ENCODE peak calls at places on chromosomes 1 and 21, in four cellular contexts. Z is neural progenitor cell, B is fibroblast of lung, Y is pancreas. I is an unnamed sample. For H3K4me1 and H3K36me3, the result is how much of the 10 kb centered on the place peaks cover.

GRCh38 chr1:116159177-116159576 is 48.0 kb downstream of the MAB21L3 start:
- DNase-seq in Z (no peak), B (no peak), Y (no peak), I (no peak)

GRCh38 chr1:41855713-41856112 is 63.0 kb downstream of the HIVEP3 start:
- DNase-seq in Z (no peak), B (no peak), Y (no peak), I (no peak)

GRCh38 chr21:42545745-42546144 is 32.1 kb downstream of the SLC37A1 start:
- DNase-seq in Z (no peak), B (no peak), Y (no peak), I (no peak)

GRCh38 chr1:40162791-40163441 is 1.7 kb downstream of the RLF start:
- DNase-seq in Z (no peak), B (peak), Y (no peak), I (no peak)

GRCh38 chr21:41482980-41483379 is 25.0 kb downstream of the TMPRSS2 start:
- DNase-seq in Z (no peak), B (no peak), Y (no peak), I (no peak)

GRCh38 chr1:42454409-42454808 is 1.4 kb downstream of the ZMYND12 start:
- DNase-seq in Z (no peak), B (no peak), Y (no peak), I (no peak)

GRCh38 chr1:97791251-97791650 is 129.6 kb downstream of the DPYD start:
- DNase-seq in Z (no peak), B (no peak), Y (no peak), I (no peak)

GRCh38 chr1:94989911-94990463 is 63.1 kb upstream of the CNN3 start:
- DNase-seq in Z (no peak), B (no peak), Y (no peak), I (no peak)

GRCh38 chr1:248924696-248925532 is 18.9 kb downstream of the PGBD2 start:
- DNase-seq in Z (peak), B (peak), Y (peak), I (peak)

GRCh38 chr21:42190492-42190875 is 28.5 kb upstream of the ABCG1 start:
- DNase-seq in Z (no peak), B (no peak), Y (no peak), I (no peak)

GRCh38 chr1:167186198-167186750 is 34.4 kb upstream of the POU2F1 start:
- DNase-seq in Z (no peak), B (no peak), Y (no peak), I (no peak)

GRCh38 chr1:204461331-204462228 is 33.0 kb downstream of the PIK3C2B start:
- DNase-seq in Z (no peak), B (no peak), Y (no peak), I (no peak)

GRCh38 chr21:36100971-36101641 is 31.3 kb downstream of the CBR1 start:
- DNase-seq in Z (no peak), B (no peak), Y (no peak), I (no peak)

GRCh38 chr1:192538407-192539311 is 36.9 kb upstream of the RGS1 start:
- DNase-seq in Z (no peak), B (peak), Y (no peak), I (no peak)

GRCh38 chr1:192700834-192701271 is 64.9 kb downstream of the RGS13 start:
- DNase-seq in Z (no peak), B (peak), Y (no peak), I (peak)

DNA sequence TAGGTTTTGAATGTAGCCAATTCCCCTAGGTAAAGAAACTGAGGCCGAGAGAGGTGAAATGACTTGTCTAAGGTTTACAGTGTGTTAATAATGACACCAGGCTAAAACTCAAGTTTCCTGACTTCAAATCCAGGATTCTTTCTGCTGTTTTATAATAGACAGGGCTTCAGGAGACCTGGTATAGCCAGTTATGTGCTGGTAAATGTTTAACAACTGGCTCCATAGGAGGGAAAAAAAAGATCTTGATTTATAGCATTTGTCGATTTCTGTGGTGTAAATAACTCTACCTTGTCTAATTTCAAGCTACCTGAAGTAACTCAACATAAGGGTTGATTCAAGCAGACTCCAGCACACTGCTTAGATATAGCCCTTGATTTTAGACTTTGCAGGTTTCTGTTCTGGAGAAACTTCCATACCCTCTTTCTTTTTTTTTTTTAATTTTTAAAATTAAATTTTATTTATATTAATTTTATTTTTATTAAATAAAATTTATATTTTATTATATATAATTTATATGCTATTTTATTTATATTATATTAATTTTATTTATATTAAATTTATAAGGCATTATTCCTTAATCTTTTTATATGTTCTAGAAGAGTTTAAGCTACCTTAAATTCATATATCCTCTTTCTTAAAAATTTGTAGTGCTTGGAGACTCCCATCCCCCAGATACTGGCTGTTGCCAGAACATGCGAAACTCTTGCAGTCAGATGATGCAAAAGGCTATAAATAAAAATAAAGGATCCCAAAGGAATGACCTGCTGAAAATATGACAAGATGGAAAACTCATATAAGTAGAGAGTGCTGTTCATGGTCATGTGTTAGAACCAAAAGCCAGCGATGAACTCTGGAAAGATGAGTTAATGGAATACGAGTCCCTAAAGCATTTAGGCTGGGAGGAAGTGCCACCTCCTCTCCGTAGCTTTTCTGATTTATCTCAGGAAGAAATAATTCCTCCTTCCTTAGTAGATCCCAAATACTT is 35.4 kb upstream of the SRSF10 start:
- DNase-seq in Z (no peak), B (peak), Y (no peak), I (no peak)
- H3K4me1 ChIP-seq in Z (under half), B (under half), Y (under half), I (half or more)

GRCh38 chr1:203328714-203329122 is 22.2 kb downstream of the FMOD start:
- DNase-seq in Z (peak), B (peak), Y (peak), I (peak)
- TF ChIP-seq CTCF in Z (peak), B (no peak), Y (no peak), I (peak)

GRCh38 chr1:230330157-230330556 is 96.0 kb downstream of the PGBD5 start:
- DNase-seq in Z (no peak), B (no peak), Y (no peak), I (no peak)

GRCh38 chr1:230328342-230329015 is 97.7 kb downstream of the PGBD5 start:
- DNase-seq in Z (no peak), B (peak), Y (no peak), I (no peak)

GRCh38 chr1:230326971-230327891 is 98.9 kb downstream of the PGBD5 start:
- DNase-seq in Z (no peak), B (no peak), Y (no peak), I (no peak)

GRCh38 chr1:230323686-230324085 is 102.4 kb downstream of the PGBD5 start:
- DNase-seq in Z (no peak), B (no peak), Y (no peak), I (no peak)

GRCh38 chr1:230327892-230328284 is 98.2 kb downstream of the PGBD5 start:
- DNase-seq in Z (no peak), B (peak), Y (no peak), I (no peak)
- H3K36me3 ChIP-seq in Z (under half), B (under half), Y (under half), I (under half)

GRCh38 chr1:109819365-109819764 is 55.6 kb upstream of the EPS8L3 start:
- DNase-seq in Z (no peak), B (no peak), Y (no peak), I (no peak)
- H3K4me1 ChIP-seq in Z (under half), B (under half), Y (under half), I (under half)

GRCh38 chr1:246197076-246197475 is 310.0 kb downstream of the SMYD3 start:
- DNase-seq in Z (no peak), B (no peak), Y (no peak), I (no peak)

GRCh38 chr1:246200738-246201137 is 306.3 kb downstream of the SMYD3 start:
- DNase-seq in Z (no peak), B (no peak), Y (no peak), I (no peak)

GRCh38 chr1:246198141-246198820 is 308.8 kb downstream of the SMYD3 start:
- DNase-seq in Z (no peak), B (no peak), Y (no peak), I (no peak)

GRCh38 chr1:246200225-246200624 is 306.9 kb downstream of the SMYD3 start:
- DNase-seq in Z (no peak), B (no peak), Y (no peak), I (no peak)

GRCh38 chr1:246199086-246199485 is 308.0 kb downstream of the SMYD3 start:
- DNase-seq in Z (no peak), B (no peak), Y (no peak), I (no peak)
- TF ChIP-seq CTCF in Z (no peak), B (no peak), Y (no peak), I (no peak)

GRCh38 chr1:233790662-233791371 is 113.7 kb upstream of the SLC35F3 start:
- DNase-seq in Z (peak), B (peak), Y (peak), I (no peak)

GRCh38 chr1:233796146-233796798 is 108.2 kb upstream of the SLC35F3 start:
- DNase-seq in Z (no peak), B (peak), Y (no peak), I (no peak)

GRCh38 chr1:233791750-233792149 is 112.7 kb upstream of the SLC35F3 start:
- DNase-seq in Z (no peak), B (no peak), Y (no peak), I (no peak)

GRCh38 chr1:233791372-233791703 is 113.1 kb upstream of the SLC35F3 start:
- DNase-seq in Z (no peak), B (no peak), Y (no peak), I (no peak)

DNA sequence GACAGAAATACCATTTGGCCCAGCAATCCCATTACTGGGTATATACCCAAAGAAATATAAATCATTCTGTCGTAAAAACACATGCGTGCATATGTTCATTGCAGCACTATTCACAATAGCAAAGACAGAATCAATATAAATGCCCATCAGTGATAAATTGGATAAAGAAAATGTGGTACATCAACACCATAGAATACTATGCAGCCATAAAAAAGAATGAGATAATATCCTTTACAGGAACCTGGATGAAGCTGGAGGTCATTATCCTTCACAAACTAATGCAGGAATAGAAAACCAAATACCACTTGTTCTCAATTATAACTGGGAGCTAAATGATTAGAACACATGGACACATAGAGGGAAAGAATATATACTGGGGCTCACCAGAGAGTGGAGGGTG is 109.6 kb upstream of the SLC35F3 start:
- DNase-seq in Z (no peak), B (no peak), Y (no peak), I (no peak)
- H3K36me3 ChIP-seq in Z (under half), B (under half), Y (under half), I (under half)